ENCODE peak calls at places on chromosomes 5 and 9, in seven cellular contexts. H, T, E, C, Z, P and X are unnamed samples.

GRCh38 chr5:158175664-158176507 is 316.9 kb upstream of the CLINT1 start:
- ATAC-seq in C (no peak), T (no peak), H (no peak), Z (peak), P (peak), E (peak), X (no peak)

GRCh38 chr5:170783498-170784247 is at the start of gene GABRP:
- ATAC-seq in Z (no peak), H (no peak), E (no peak), C (no peak), T (peak), P (no peak), X (no peak)

GRCh38 chr9:133990366-133991210 is 1.5 kb downstream of the VAV2 start:
- ATAC-seq in E (peak), H (no peak), P (peak), Z (peak), T (no peak), C (no peak), X (no peak)

GRCh38 chr9:126647585-126648110 is 33.9 kb downstream of the LMX1B start:
- ATAC-seq in H (no peak), Z (no peak), T (no peak), P (no peak), C (no peak), E (no peak), X (no peak)

GRCh38 chr9:114682846-114683245 is 854 bp upstream of the TEX48 start:
- ATAC-seq in T (no peak), C (no peak), P (no peak), E (no peak), Z (no peak), H (no peak), X (no peak)

GRCh38 chr5:102700916-102701315 is 54.2 kb upstream of the PAM start:
- ATAC-seq in H (no peak), P (no peak), E (no peak), T (no peak), Z (no peak), C (no peak), X (no peak)

GRCh38 chr5:78758169-78758839 is 109.7 kb upstream of the LHFPL2 start:
- ATAC-seq in H (no peak), T (peak), P (no peak), C (no peak), E (no peak), Z (no peak), X (no peak)

GRCh38 chr5:144088211-144088965 is 82.1 kb downstream of the YIPF5 start:
- ATAC-seq in P (no peak), T (no peak), E (no peak), H (no peak), Z (no peak), C (no peak), X (no peak)

GRCh38 chr5:141872496-141873356 is 5.5 kb downstream of the PCDH1 start:
- ATAC-seq in Z (no peak), P (no peak), H (no peak), E (no peak), T (no peak), C (no peak), X (no peak)

GRCh38 chr5:169071-169727 is 22.1 kb upstream of the LRRC14B start:
- ATAC-seq in E (no peak), H (peak), C (no peak), Z (no peak), P (no peak), T (no peak), X (peak)